ENCODE peak calls at places on chromosomes 16 and 17, in four cellular contexts. One of them, this sample, is unnamed.
A peak's percentile ranks its signal among the peaks of the same experiment; 100 is the strongest.

GRCh38 chr16:11506816-11507305 is 79.9 kb downstream of the LITAF start:
- DNase-seq in T-helper 2 cell: no peak
- DNase-seq in stimulated activated CD4-positive, alpha-beta T cell treated with anti-CD3 and anti-CD28 coated beads, Interleukin-15, amount 100 ng/mL, for 1 hour: no peak
- DNase-seq in Ammon's horn: no peak
- DNase-seq in this sample: no peak

GRCh38 chr16:53768167-53768566 is 64.2 kb downstream of the FTO start:
- DNase-seq in T-helper 2 cell: no peak
- DNase-seq in Ammon's horn: no peak
- DNase-seq in stimulated activated CD4-positive, alpha-beta T cell treated with anti-CD3 and anti-CD28 coated beads, Interleukin-15, amount 100 ng/mL, for 1 hour: no peak
- DNase-seq in this sample: no peak

GRCh38 chr16:166375-167116 is 768 bp downstream of the HBM start:
- DNase-seq in stimulated activated CD4-positive, alpha-beta T cell treated with anti-CD3 and anti-CD28 coated beads, Interleukin-15, amount 100 ng/mL, for 1 hour: no peak
- DNase-seq in T-helper 2 cell: no peak
- DNase-seq in Ammon's horn: no peak
- DNase-seq in this sample: no peak

GRCh38 chr17:72928454-72929136 is 163.9 kb downstream of the SLC39A11 start:
- DNase-seq in stimulated activated CD4-positive, alpha-beta T cell treated with anti-CD3 and anti-CD28 coated beads, Interleukin-15, amount 100 ng/mL, for 1 hour: no peak
- DNase-seq in Ammon's horn: no peak
- DNase-seq in T-helper 2 cell: no peak
- DNase-seq in this sample: no peak

GRCh38 chr16:75238132-75238852 is 13.1 kb downstream of the BCAR1 start:
- DNase-seq in stimulated activated CD4-positive, alpha-beta T cell treated with anti-CD3 and anti-CD28 coated beads, Interleukin-15, amount 100 ng/mL, for 1 hour: no peak
- DNase-seq in T-helper 2 cell: no peak
- DNase-seq in Ammon's horn: peak; percentile 86
- DNase-seq in this sample: no peak

GRCh38 chr16:85928411-85928820 is 29.5 kb downstream of the IRF8 start:
- DNase-seq in Ammon's horn: peak; percentile 22
- DNase-seq in stimulated activated CD4-positive, alpha-beta T cell treated with anti-CD3 and anti-CD28 coated beads, Interleukin-15, amount 100 ng/mL, for 1 hour: no peak
- DNase-seq in T-helper 2 cell: no peak
- DNase-seq in this sample: no peak

GRCh38 chr17:10881959-10882358 is 44.1 kb upstream of the PIRT start:
- DNase-seq in Ammon's horn: no peak
- DNase-seq in T-helper 2 cell: no peak
- DNase-seq in stimulated activated CD4-positive, alpha-beta T cell treated with anti-CD3 and anti-CD28 coated beads, Interleukin-15, amount 100 ng/mL, for 1 hour: no peak
- DNase-seq in this sample: no peak

GRCh38 chr16:51008037-51008436 is 143.0 kb downstream of the SALL1 start:
- DNase-seq in T-helper 2 cell: no peak
- DNase-seq in stimulated activated CD4-positive, alpha-beta T cell treated with anti-CD3 and anti-CD28 coated beads, Interleukin-15, amount 100 ng/mL, for 1 hour: no peak
- DNase-seq in Ammon's horn: no peak
- DNase-seq in this sample: no peak

GRCh38 chr17:8124350-8125195 is 667 bp upstream of the HES7 start:
- DNase-seq in T-helper 2 cell: no peak
- DNase-seq in Ammon's horn: peak; percentile 43
- DNase-seq in stimulated activated CD4-positive, alpha-beta T cell treated with anti-CD3 and anti-CD28 coated beads, Interleukin-15, amount 100 ng/mL, for 1 hour: no peak
- DNase-seq in this sample: no peak

GRCh38 chr16:3363793-3364192 is 8.1 kb downstream of the OR2C1 start:
- DNase-seq in stimulated activated CD4-positive, alpha-beta T cell treated with anti-CD3 and anti-CD28 coated beads, Interleukin-15, amount 100 ng/mL, for 1 hour: no peak
- DNase-seq in Ammon's horn: no peak
- DNase-seq in T-helper 2 cell: no peak
- DNase-seq in this sample: no peak

GRCh38 chr17:48595107-48595999 is 1.8 kb upstream of the HOXB5 start:
- DNase-seq in T-helper 2 cell: no peak
- DNase-seq in stimulated activated CD4-positive, alpha-beta T cell treated with anti-CD3 and anti-CD28 coated beads, Interleukin-15, amount 100 ng/mL, for 1 hour: no peak
- DNase-seq in Ammon's horn: no peak
- DNase-seq in this sample: no peak

GRCh38 chr16:48978501-48978900 is 303.1 kb downstream of the CBLN1 start:
- DNase-seq in T-helper 2 cell: no peak
- DNase-seq in Ammon's horn: no peak
- DNase-seq in stimulated activated CD4-positive, alpha-beta T cell treated with anti-CD3 and anti-CD28 coated beads, Interleukin-15, amount 100 ng/mL, for 1 hour: no peak
- DNase-seq in this sample: no peak

GRCh38 chr16:57997176-57997527 is 3.3 kb downstream of the ZNF319 start:
- DNase-seq in T-helper 2 cell: no peak
- DNase-seq in Ammon's horn: no peak
- DNase-seq in stimulated activated CD4-positive, alpha-beta T cell treated with anti-CD3 and anti-CD28 coated beads, Interleukin-15, amount 100 ng/mL, for 1 hour: no peak
- DNase-seq in this sample: no peak

GRCh38 chr17:76982408-76983074 is 114.3 kb downstream of the MGAT5B start:
- DNase-seq in Ammon's horn: no peak
- DNase-seq in stimulated activated CD4-positive, alpha-beta T cell treated with anti-CD3 and anti-CD28 coated beads, Interleukin-15, amount 100 ng/mL, for 1 hour: no peak
- DNase-seq in T-helper 2 cell: peak; percentile 12
- DNase-seq in this sample: no peak

GRCh38 chr17:4625181-4625601 is 16.3 kb downstream of the ALOX15 start:
- DNase-seq in Ammon's horn: no peak
- DNase-seq in T-helper 2 cell: no peak
- DNase-seq in stimulated activated CD4-positive, alpha-beta T cell treated with anti-CD3 and anti-CD28 coated beads, Interleukin-15, amount 100 ng/mL, for 1 hour: no peak
- DNase-seq in this sample: no peak

GRCh38 chr16:19102187-19102872 is 11.4 kb upstream of the ITPRIPL2 start:
- DNase-seq in Ammon's horn: no peak
- DNase-seq in T-helper 2 cell: no peak
- DNase-seq in stimulated activated CD4-positive, alpha-beta T cell treated with anti-CD3 and anti-CD28 coated beads, Interleukin-15, amount 100 ng/mL, for 1 hour: no peak
- DNase-seq in this sample: no peak

GRCh38 chr17:4450710-4451316 is 17.1 kb downstream of the SPNS3 start:
- DNase-seq in Ammon's horn: no peak
- DNase-seq in stimulated activated CD4-positive, alpha-beta T cell treated with anti-CD3 and anti-CD28 coated beads, Interleukin-15, amount 100 ng/mL, for 1 hour: no peak
- DNase-seq in T-helper 2 cell: no peak
- DNase-seq in this sample: no peak

GRCh38 chr17:20092973-20093626 is 83.9 kb downstream of the SPECC1 start:
- DNase-seq in Ammon's horn: no peak
- DNase-seq in T-helper 2 cell: no peak
- DNase-seq in stimulated activated CD4-positive, alpha-beta T cell treated with anti-CD3 and anti-CD28 coated beads, Interleukin-15, amount 100 ng/mL, for 1 hour: no peak
- DNase-seq in this sample: no peak

GRCh38 chr17:56009795-56010715 is 143.2 kb upstream of the ANKFN1 start:
- DNase-seq in stimulated activated CD4-positive, alpha-beta T cell treated with anti-CD3 and anti-CD28 coated beads, Interleukin-15, amount 100 ng/mL, for 1 hour: no peak
- DNase-seq in T-helper 2 cell: no peak
- DNase-seq in Ammon's horn: no peak
- DNase-seq in this sample: no peak

GRCh38 chr17:14006249-14006942 is 62.9 kb upstream of the COX10 start:
- DNase-seq in stimulated activated CD4-positive, alpha-beta T cell treated with anti-CD3 and anti-CD28 coated beads, Interleukin-15, amount 100 ng/mL, for 1 hour: no peak
- DNase-seq in T-helper 2 cell: no peak
- DNase-seq in Ammon's horn: no peak
- DNase-seq in this sample: no peak

GRCh38 chr17:8287651-8288335 is 677 bp upstream of the RANGRF start:
- DNase-seq in Ammon's horn: no peak
- DNase-seq in T-helper 2 cell: no peak
- DNase-seq in stimulated activated CD4-positive, alpha-beta T cell treated with anti-CD3 and anti-CD28 coated beads, Interleukin-15, amount 100 ng/mL, for 1 hour: no peak
- DNase-seq in this sample: no peak

GRCh38 chr17:1847191-1847590 is 17.4 kb downstream of the RPA1 start:
- DNase-seq in Ammon's horn: no peak
- DNase-seq in T-helper 2 cell: no peak
- DNase-seq in stimulated activated CD4-positive, alpha-beta T cell treated with anti-CD3 and anti-CD28 coated beads, Interleukin-15, amount 100 ng/mL, for 1 hour: no peak
- DNase-seq in this sample: no peak

GRCh38 chr17:68301438-68301959 is 10.2 kb downstream of the ARSG start:
- DNase-seq in T-helper 2 cell: no peak
- DNase-seq in stimulated activated CD4-positive, alpha-beta T cell treated with anti-CD3 and anti-CD28 coated beads, Interleukin-15, amount 100 ng/mL, for 1 hour: no peak
- DNase-seq in Ammon's horn: no peak
- DNase-seq in this sample: no peak

GRCh38 chr17:11853321-11854151 is 143.7 kb downstream of the ZNF18 start:
- DNase-seq in T-helper 2 cell: no peak
- DNase-seq in Ammon's horn: peak; percentile 78
- DNase-seq in stimulated activated CD4-positive, alpha-beta T cell treated with anti-CD3 and anti-CD28 coated beads, Interleukin-15, amount 100 ng/mL, for 1 hour: no peak
- DNase-seq in this sample: no peak

GRCh38 chr16:71645450-71645849 is 19.5 kb downstream of the MARVELD3 start:
- DNase-seq in Ammon's horn: peak; percentile 41
- DNase-seq in stimulated activated CD4-positive, alpha-beta T cell treated with anti-CD3 and anti-CD28 coated beads, Interleukin-15, amount 100 ng/mL, for 1 hour: no peak
- DNase-seq in T-helper 2 cell: no peak
- DNase-seq in this sample: no peak

GRCh38 chr16:3641801-3642396 is 12.6 kb upstream of the DNASE1 start:
- DNase-seq in Ammon's horn: no peak
- DNase-seq in T-helper 2 cell: no peak
- DNase-seq in stimulated activated CD4-positive, alpha-beta T cell treated with anti-CD3 and anti-CD28 coated beads, Interleukin-15, amount 100 ng/mL, for 1 hour: no peak
- DNase-seq in this sample: no peak

GRCh38 chr16:14356064-14356463 is 274.0 kb downstream of the PARN start:
- DNase-seq in Ammon's horn: no peak
- DNase-seq in T-helper 2 cell: no peak
- DNase-seq in stimulated activated CD4-positive, alpha-beta T cell treated with anti-CD3 and anti-CD28 coated beads, Interleukin-15, amount 100 ng/mL, for 1 hour: no peak
- DNase-seq in this sample: no peak

GRCh38 chr16:57264950-57265371 is 19.5 kb downstream of the PLLP start:
- DNase-seq in Ammon's horn: no peak
- DNase-seq in stimulated activated CD4-positive, alpha-beta T cell treated with anti-CD3 and anti-CD28 coated beads, Interleukin-15, amount 100 ng/mL, for 1 hour: no peak
- DNase-seq in T-helper 2 cell: no peak
- DNase-seq in this sample: no peak

GRCh38 chr17:4229627-4230026 is 34.2 kb downstream of the ANKFY1 start:
- DNase-seq in T-helper 2 cell: no peak
- DNase-seq in Ammon's horn: peak; percentile 18
- DNase-seq in stimulated activated CD4-positive, alpha-beta T cell treated with anti-CD3 and anti-CD28 coated beads, Interleukin-15, amount 100 ng/mL, for 1 hour: no peak
- DNase-seq in this sample: no peak

GRCh38 chr16:4105848-4106247 is 10.4 kb downstream of the ADCY9 start:
- DNase-seq in T-helper 2 cell: no peak
- DNase-seq in Ammon's horn: no peak
- DNase-seq in stimulated activated CD4-positive, alpha-beta T cell treated with anti-CD3 and anti-CD28 coated beads, Interleukin-15, amount 100 ng/mL, for 1 hour: no peak
- DNase-seq in this sample: no peak

GRCh38 chr16:72188512-72188911 is 16.6 kb upstream of the PMFBP1 start:
- DNase-seq in Ammon's horn: no peak
- DNase-seq in T-helper 2 cell: no peak
- DNase-seq in stimulated activated CD4-positive, alpha-beta T cell treated with anti-CD3 and anti-CD28 coated beads, Interleukin-15, amount 100 ng/mL, for 1 hour: no peak
- DNase-seq in this sample: no peak

GRCh38 chr16:70665113-70665694 is 18.8 kb downstream of the IL34 start:
- DNase-seq in Ammon's horn: peak; percentile 2
- DNase-seq in T-helper 2 cell: no peak
- DNase-seq in stimulated activated CD4-positive, alpha-beta T cell treated with anti-CD3 and anti-CD28 coated beads, Interleukin-15, amount 100 ng/mL, for 1 hour: no peak
- DNase-seq in this sample: no peak

GRCh38 chr17:16425202-16425601 is 9.8 kb downstream of the TRPV2 start:
- DNase-seq in Ammon's horn: no peak
- DNase-seq in T-helper 2 cell: no peak
- DNase-seq in stimulated activated CD4-positive, alpha-beta T cell treated with anti-CD3 and anti-CD28 coated beads, Interleukin-15, amount 100 ng/mL, for 1 hour: no peak
- DNase-seq in this sample: no peak

GRCh38 chr16:56999409-57000270 is 10.3 kb downstream of the NLRC5 start:
- DNase-seq in Ammon's horn: no peak
- DNase-seq in stimulated activated CD4-positive, alpha-beta T cell treated with anti-CD3 and anti-CD28 coated beads, Interleukin-15, amount 100 ng/mL, for 1 hour: no peak
- DNase-seq in T-helper 2 cell: peak; percentile 66
- DNase-seq in this sample: peak; percentile 47

GRCh38 chr16:79882292-79882995 is 281.9 kb upstream of the MAF start:
- DNase-seq in Ammon's horn: no peak
- DNase-seq in stimulated activated CD4-positive, alpha-beta T cell treated with anti-CD3 and anti-CD28 coated beads, Interleukin-15, amount 100 ng/mL, for 1 hour: no peak
- DNase-seq in T-helper 2 cell: no peak
- DNase-seq in this sample: no peak

GRCh38 chr17:18318122-18318521 is 3.0 kb downstream of the SMCR8 start:
- DNase-seq in stimulated activated CD4-positive, alpha-beta T cell treated with anti-CD3 and anti-CD28 coated beads, Interleukin-15, amount 100 ng/mL, for 1 hour: no peak
- DNase-seq in T-helper 2 cell: no peak
- DNase-seq in Ammon's horn: no peak
- DNase-seq in this sample: no peak

GRCh38 chr17:40020146-40020545 is 4.9 kb downstream of the CSF3 start:
- DNase-seq in stimulated activated CD4-positive, alpha-beta T cell treated with anti-CD3 and anti-CD28 coated beads, Interleukin-15, amount 100 ng/mL, for 1 hour: no peak
- DNase-seq in Ammon's horn: no peak
- DNase-seq in T-helper 2 cell: no peak
- DNase-seq in this sample: no peak

This sample was measured in effector memory CD4-positive, alpha-beta T cell.